ENCODE peak calls at places on chromosomes 6 and 20, in four cellular contexts. J is PC-3; F is upper lobe of right lung; K is CD8-positive, alpha-beta memory T cell. G is an unnamed sample. For H3K4me1 and H3K36me3, the result is how much of the 10 kb centered on the place peaks cover.

GRCh38 chr6:41939091-41939847 is 2.3 kb downstream of the CCND3 start:
- DNase-seq in K (peak), F (peak), J (peak), G (peak)

GRCh38 chr6:57305112-57305511 is 12.3 kb upstream of the PRIM2 start:
- DNase-seq in F (no peak), J (no peak), K (no peak), G (peak)

GRCh38 chr6:26494117-26494516 is 6.0 kb upstream of the BTN1A1 start:
- DNase-seq in J (no peak), F (no peak), K (no peak), G (no peak)

GRCh38 chr6:39901670-39902069 is 32.6 kb downstream of the MOCS1 start:
- DNase-seq in J (no peak), F (no peak), K (no peak), G (no peak)

GRCh38 chr6:77626431-77626830 is 26.4 kb upstream of the MEI4 start:
- DNase-seq in F (no peak), K (no peak), J (no peak), G (no peak)

GRCh38 chr6:157304840-157305675 is 18.3 kb downstream of the TMEM242 start:
- DNase-seq in F (no peak), K (no peak), J (no peak), G (no peak)

GRCh38 chr6:24883618-24884017 is 52.1 kb downstream of the RIPOR2 start:
- DNase-seq in K (no peak), J (peak), F (no peak), G (peak)

GRCh38 chr6:162056745-162057144 is 670.8 kb downstream of the PRKN start:
- DNase-seq in F (no peak), J (peak), K (no peak), G (peak)

GRCh38 chr20:3080939-3081388 is 3.6 kb downstream of the AVP start:
- DNase-seq in J (no peak), F (no peak), K (no peak), G (no peak)

GRCh38 chr20:61939691-61940360 is 125.9 kb downstream of the TAF4 start:
- DNase-seq in J (no peak), K (no peak), F (peak), G (no peak)

GRCh38 chr6:118896339-118897136 is 2.6 kb downstream of the ASF1A start:
- DNase-seq in K (no peak), J (peak), F (no peak), G (peak)

GRCh38 chr20:36396847-36397246 is 90.7 kb downstream of the DLGAP4 start:
- DNase-seq in J (no peak), K (no peak), F (no peak), G (no peak)

GRCh38 chr6:3739311-3739897 is 12.1 kb downstream of the PXDC1 start:
- DNase-seq in K (no peak), J (no peak), F (no peak), G (no peak)

GRCh38 chr20:19253316-19253715 is 40.9 kb downstream of the SLC24A3 start:
- DNase-seq in K (no peak), J (no peak), F (no peak), G (peak)

GRCh38 chr6:70474751-70475150 is 61.4 kb downstream of the FAM135A start:
- DNase-seq in J (no peak), K (no peak), F (no peak), G (no peak)

GRCh38 chr6:135334169-135334568 is 153.1 kb downstream of the MYB start:
- DNase-seq in K (no peak), F (no peak), J (no peak), G (no peak)

GRCh38 chr20:55174635-55175034 is 699.2 kb downstream of the DOK5 start:
- DNase-seq in F (no peak), K (no peak), J (no peak), G (no peak)

GRCh38 chr6:28885149-28885738 is 38.5 kb downstream of the TRIM27 start:
- DNase-seq in F (no peak), K (no peak), J (no peak), G (no peak)

GRCh38 chr6:110708295-110708965 is 106.8 kb downstream of the CDK19 start:
- DNase-seq in K (no peak), J (no peak), F (no peak), G (peak)

GRCh38 chr6:100344761-100345160 is 120.0 kb downstream of the SIM1 start:
- DNase-seq in K (no peak), F (no peak), J (peak), G (no peak)
- H3K4me1 ChIP-seq in K (under half), F (under half), J (under half), G (under half)

DNA sequence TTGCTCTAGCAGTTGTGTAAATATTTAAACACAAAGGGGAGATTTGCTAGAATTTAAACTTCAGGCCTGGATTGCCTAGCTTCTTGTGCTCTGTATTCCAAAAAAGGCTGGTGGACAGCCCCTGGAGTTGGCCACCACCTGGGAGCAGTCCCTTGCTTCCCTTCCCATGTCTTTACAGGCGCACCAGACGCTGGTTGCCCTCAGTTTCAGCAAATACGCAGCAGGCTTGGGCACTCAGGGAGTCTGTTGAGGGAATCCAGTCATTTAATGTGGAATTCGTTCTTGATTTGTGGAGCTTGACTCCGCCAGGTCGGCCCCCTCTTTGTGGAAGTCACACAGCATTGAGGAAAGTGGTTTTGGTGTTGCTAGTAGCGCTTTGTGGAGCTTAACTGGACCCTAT is 156.8 kb downstream of the DTNBP1 start:
- DNase-seq in K (no peak), J (no peak), F (peak), G (no peak)
- H3K36me3 ChIP-seq in K (under half), J (under half), F (under half), G (under half)

GRCh38 chr20:49982072-49982345 is 771 bp upstream of the SNAI1 start:
- DNase-seq in K (no peak), J (no peak), F (no peak), G (no peak)
- H3K4me1 ChIP-seq in K (under half), J (under half), F (under half), G (under half)

DNA sequence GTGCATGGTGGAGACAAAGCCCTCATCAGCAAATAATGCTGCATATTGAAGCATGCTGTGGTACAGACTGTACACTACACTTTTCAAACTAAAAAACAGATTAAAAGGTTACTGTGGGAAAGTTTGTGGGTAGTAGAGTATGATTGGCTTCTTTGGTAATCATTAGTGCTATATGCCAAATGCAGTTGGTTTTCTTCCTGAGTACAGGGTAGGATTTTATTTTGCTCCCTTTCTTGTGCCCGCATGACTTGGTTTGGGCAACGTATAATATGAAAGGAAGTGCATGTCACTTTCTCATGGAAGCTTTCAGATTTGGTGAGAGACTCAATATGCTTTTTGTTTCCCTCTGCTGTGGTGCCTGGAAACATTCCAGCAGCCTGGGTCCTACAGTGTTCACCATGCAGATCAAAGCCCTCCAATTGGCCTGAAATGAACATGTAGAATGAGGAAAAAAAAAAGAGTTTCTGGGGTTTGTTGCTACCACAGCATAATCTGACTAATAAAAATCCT is 270.8 kb upstream of the ADGRB3 start:
- DNase-seq in J (no peak), F (no peak), K (no peak), G (no peak)
- H3K36me3 ChIP-seq in J (under half), F (under half), K (under half), G (under half)

GRCh38 chr20:17799575-17799974 is 99.8 kb downstream of the BANF2 start:
- DNase-seq in F (no peak), K (no peak), J (no peak), G (no peak)

GRCh38 chr20:17798601-17799000 is 98.8 kb downstream of the BANF2 start:
- DNase-seq in F (no peak), J (peak), K (no peak), G (no peak)

GRCh38 chr20:17797163-17797562 is 97.4 kb downstream of the BANF2 start:
- DNase-seq in F (no peak), K (no peak), J (peak), G (no peak)

GRCh38 chr20:17796096-17796563 is 96.4 kb downstream of the BANF2 start:
- DNase-seq in F (no peak), J (peak), K (no peak), G (peak)

GRCh38 chr20:17797579-17797978 is 97.8 kb downstream of the BANF2 start:
- DNase-seq in K (no peak), F (no peak), J (no peak), G (no peak)
- H3K4me1 ChIP-seq in K (under half), F (under half), J (under half), G (under half)

GRCh38 chr6:44107017-44107416 is 20.2 kb downstream of the MRPL14 start:
- DNase-seq in K (no peak), J (no peak), F (no peak), G (no peak)

GRCh38 chr6:44109212-44109611 is 18.0 kb downstream of the MRPL14 start:
- DNase-seq in K (no peak), J (no peak), F (no peak), G (no peak)

GRCh38 chr6:44110005-44110681 is 17.1 kb downstream of the MRPL14 start:
- DNase-seq in J (no peak), F (no peak), K (no peak), G (no peak)

GRCh38 chr6:44105993-44106740 is 21.1 kb downstream of the MRPL14 start:
- DNase-seq in F (no peak), K (no peak), J (no peak), G (no peak)

DNA sequence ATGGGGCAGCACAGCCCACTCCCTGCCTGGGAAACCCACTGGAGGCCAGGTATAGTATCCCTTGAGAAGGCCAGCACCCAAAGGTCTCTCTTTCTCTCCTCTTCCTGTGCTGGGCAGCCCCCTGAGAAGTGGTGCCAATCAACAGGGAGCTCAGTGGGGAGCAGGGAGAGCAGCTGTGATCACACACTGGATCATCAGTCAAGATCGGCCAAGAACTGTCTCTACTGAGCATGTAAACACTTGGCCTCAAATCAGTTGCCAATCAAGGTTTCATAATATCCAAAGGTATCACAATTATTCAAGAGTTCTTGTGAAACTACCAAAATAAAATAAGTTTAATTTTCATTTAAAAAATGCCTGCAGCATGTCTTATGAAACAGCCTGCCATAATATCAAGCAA is 18.8 kb downstream of the MRPL14 start:
- DNase-seq in J (no peak), K (no peak), F (no peak), G (no peak)
- H3K36me3 ChIP-seq in J (half or more), K (under half), F (half or more), G (half or more)

G was measured in adipocyte.